ENCODE peak calls at places on chromosomes 12 and 14, in six cellular contexts. T, M, E, Z, A and N are unnamed samples.
A peak's percentile ranks its signal among the peaks of the same experiment; 100 is the strongest.

GRCh38 chr12:79274571-79275064 is 410.0 kb downstream of the SYT1 start:
- DNase-seq in A (no peak), T (no peak), M (peak; percentile 50), E (no peak), Z (no peak), N (no peak)

GRCh38 chr14:92690171-92691011 is 58.0 kb downstream of the LGMN start:
- DNase-seq in E (no peak), M (peak; percentile 52), A (peak; percentile 30), Z (peak; percentile 59), T (no peak), N (peak; percentile 50)

GRCh38 chr12:115857160-115857920 is 420.2 kb downstream of the MED13L start:
- DNase-seq in M (no peak), E (no peak), A (no peak), T (no peak), Z (no peak), N (no peak)

GRCh38 chr12:57151741-57152407 is 4.5 kb upstream of the LRP1-AS start:
- DNase-seq in T (no peak), Z (peak; percentile 74), M (no peak), E (no peak), A (no peak), N (no peak)

GRCh38 chr14:60931206-60931605 is 49.7 kb downstream of the TRMT5 start:
- DNase-seq in A (no peak), Z (peak; percentile 24), E (no peak), M (no peak), T (peak; percentile 26), N (no peak)

GRCh38 chr12:88624911-88625310 is 44.6 kb upstream of the KITLG start:
- DNase-seq in T (no peak), Z (peak; percentile 62), A (no peak), E (no peak), M (no peak), N (peak; percentile 22)

GRCh38 chr12:113519464-113520191 is 48.0 kb upstream of the LHX5 start:
- DNase-seq in T (peak; percentile 44), Z (no peak), E (no peak), A (no peak), M (no peak), N (no peak)

GRCh38 chr12:27488479-27488878 is 35.5 kb upstream of the PPFIBP1 start:
- DNase-seq in T (no peak), E (no peak), Z (no peak), A (no peak), M (no peak), N (no peak)

GRCh38 chr14:34470319-34470718 is 8.3 kb upstream of the SPTSSA start:
- DNase-seq in M (no peak), Z (no peak), T (no peak), E (no peak), A (no peak), N (no peak)

GRCh38 chr14:104519721-104520120 is 59.8 kb upstream of the C14orf180 start:
- DNase-seq in M (no peak), A (no peak), T (no peak), Z (no peak), E (no peak), N (no peak)

GRCh38 chr12:124036117-124037109 is 63.4 kb downstream of the ZNF664 start:
- DNase-seq in Z (peak; percentile 44), M (no peak), A (peak; percentile 19), E (no peak), T (peak; percentile 36), N (peak; percentile 56)

GRCh38 chr12:19576421-19576925 is 137.2 kb downstream of the AEBP2 start:
- DNase-seq in Z (peak; percentile 76), M (no peak), A (no peak), T (no peak), E (no peak), N (peak; percentile 36)

GRCh38 chr12:113781415-113782198 is 184.5 kb downstream of the RBM19 start:
- DNase-seq in Z (peak; percentile 59), M (no peak), T (no peak), E (no peak), A (no peak), N (peak; percentile 96)

GRCh38 chr12:98227162-98227561 is 288.2 kb upstream of the TMPO start:
- DNase-seq in T (no peak), M (no peak), Z (peak; percentile 21), A (no peak), E (no peak), N (no peak)

GRCh38 chr12:104006929-104007328 is 41.3 kb downstream of the TDG start:
- DNase-seq in T (no peak), Z (peak; percentile 85), M (no peak), A (no peak), E (no peak), N (peak; percentile 53)

GRCh38 chr14:35808076-35808657 is 928 bp downstream of the RALGAPA1 start:
- DNase-seq in Z (no peak), T (peak; percentile 32), M (no peak), E (no peak), A (no peak), N (peak; percentile 15)

GRCh38 chr14:76941544-76942287 is 86.8 kb downstream of the IRF2BPL start:
- DNase-seq in T (no peak), A (no peak), E (no peak), Z (no peak), M (no peak), N (no peak)

GRCh38 chr12:43060738-43061137 is 471.2 kb upstream of the PRICKLE1 start:
- DNase-seq in A (no peak), E (no peak), Z (no peak), M (no peak), T (no peak), N (no peak)

GRCh38 chr12:8554451-8555195 is 13.9 kb upstream of the CLEC4E start:
- DNase-seq in Z (peak; percentile 1), E (no peak), T (no peak), A (no peak), M (no peak), N (peak; percentile 27)

GRCh38 chr12:131671871-131672270 is 39.0 kb upstream of the SFSWAP start:
- DNase-seq in E (no peak), T (no peak), A (no peak), M (peak; percentile 28), Z (no peak), N (no peak)

GRCh38 chr14:47022721-47023120 is 371.1 kb upstream of the RPL10L start:
- DNase-seq in T (no peak), Z (no peak), E (no peak), A (no peak), M (no peak), N (no peak)

GRCh38 chr12:26032719-26033241 is 74.3 kb downstream of the RASSF8 start:
- DNase-seq in Z (no peak), A (peak; percentile 64), T (no peak), E (no peak), M (no peak), N (peak; percentile 50)

GRCh38 chr12:121499929-121500793 is 80.7 kb downstream of the KDM2B start:
- DNase-seq in Z (peak; percentile 59), T (peak; percentile 71), E (no peak), M (peak; percentile 74), A (peak; percentile 71), N (peak; percentile 65)

GRCh38 chr14:69093551-69094421 is 59.1 kb downstream of the DCAF5 start:
- DNase-seq in A (peak; percentile 74), T (no peak), E (no peak), Z (peak; percentile 61), M (no peak), N (peak; percentile 59)

GRCh38 chr12:99916555-99916954 is 68.2 kb downstream of the ANKS1B start:
- DNase-seq in M (no peak), A (no peak), E (no peak), T (no peak), Z (no peak), N (peak; percentile 22)

GRCh38 chr12:25495336-25496097 is 57.6 kb downstream of the LMNTD1 start:
- DNase-seq in E (no peak), A (peak; percentile 85), Z (peak; percentile 89), T (no peak), M (no peak), N (peak; percentile 72)

GRCh38 chr12:95975491-95975890 is 20.7 kb downstream of the HAL start:
- DNase-seq in A (no peak), T (no peak), M (no peak), E (no peak), Z (no peak), N (no peak)

GRCh38 chr12:98745578-98746391 is 100.7 kb downstream of the APAF1 start:
- DNase-seq in E (no peak), M (peak; percentile 46), T (no peak), Z (peak; percentile 11), A (peak; percentile 59), N (peak; percentile 10)

GRCh38 chr14:32669416-32669815 is 269.3 kb upstream of the NPAS3 start:
- DNase-seq in Z (no peak), T (no peak), E (no peak), M (no peak), A (no peak), N (no peak)

GRCh38 chr14:48914382-48914781 is 671.8 kb downstream of the RPS29 start:
- DNase-seq in T (no peak), E (no peak), A (no peak), M (no peak), Z (no peak), N (no peak)

DNA sequence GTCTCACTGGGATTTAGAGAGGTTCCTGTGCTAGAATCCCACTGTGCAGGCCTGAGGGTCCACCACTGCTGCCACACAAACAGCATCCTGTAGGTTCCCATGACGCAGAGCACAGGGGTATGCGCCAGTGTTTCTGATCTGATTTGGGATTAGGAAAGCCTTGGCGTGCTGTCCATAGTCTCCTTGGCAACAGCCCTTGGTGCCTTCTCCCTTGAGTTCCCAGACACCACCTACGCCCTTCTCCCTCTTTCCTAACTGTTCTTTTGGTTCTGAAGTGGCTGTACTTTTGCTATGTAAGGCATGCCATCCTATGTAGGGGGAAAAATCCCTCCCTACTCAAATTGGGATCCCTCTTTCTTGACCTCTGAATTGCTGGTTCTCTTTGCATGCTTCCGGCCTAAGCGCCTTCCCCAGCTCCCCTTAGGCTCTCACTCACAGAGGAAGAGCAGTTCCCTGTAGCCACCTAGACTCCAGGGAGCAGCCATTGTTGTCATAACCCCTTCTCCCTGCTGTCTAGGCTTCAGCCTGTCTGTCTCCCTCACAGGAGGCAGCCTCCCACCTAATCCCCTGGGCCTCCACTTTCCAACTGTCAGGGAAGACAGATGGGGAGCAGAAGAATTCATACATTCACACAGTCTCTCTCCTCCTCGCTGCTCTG is 14.8 kb upstream of the RIC8B start:
- DNase-seq in T (no peak), A (no peak), Z (no peak), E (no peak), M (no peak), N (no peak)
- H2AFZ ChIP-seq in T (peak overlapping the region; percentile 19), A (no peak overlapping the region), Z (peak overlapping the region; percentile 67), E (peak overlapping the region; percentile 92), M (peak overlapping the region; percentile 3), N (no peak overlapping the region)

DNA sequence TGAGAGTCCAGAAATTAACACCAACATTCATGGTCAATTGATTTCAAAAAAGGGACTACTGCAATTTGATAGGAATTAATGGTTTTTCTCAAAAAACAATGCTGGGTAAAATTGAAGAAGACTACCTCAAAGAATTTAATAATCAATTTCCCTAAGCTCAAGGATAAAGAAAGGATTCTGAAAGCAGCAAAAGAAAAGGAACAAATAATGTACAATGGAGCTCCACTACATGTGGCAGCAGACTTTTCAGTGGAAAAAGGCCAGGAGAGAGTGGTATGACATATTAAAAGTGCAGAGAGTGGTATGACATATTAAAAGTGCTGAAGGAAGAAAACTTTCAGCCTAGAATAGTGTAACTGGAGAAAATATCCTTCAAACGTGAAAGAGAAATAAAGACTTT is 15.6 kb upstream of the TAS2R43 start:
- DNase-seq in A (no peak), E (no peak), Z (no peak), T (no peak), M (no peak), N (no peak)
- H2BK5ac ChIP-seq in A (no peak overlapping the region), E (no peak overlapping the region), Z (no peak overlapping the region), T (no peak overlapping the region), M (no peak overlapping the region), N (no peak overlapping the region)

GRCh38 chr12:75854681-75855309 is 176.8 kb downstream of the PHLDA1 start:
- DNase-seq in Z (peak; percentile 35), M (no peak), T (no peak), E (no peak), A (peak; percentile 80), N (no peak)
- H3K9ac ChIP-seq in Z (no peak overlapping the region), M (no peak overlapping the region), T (no peak overlapping the region), E (no peak overlapping the region), A (no peak overlapping the region), N (peak overlapping the region; percentile 72)

GRCh38 chr12:108321688-108322087 is 17.4 kb downstream of the CMKLR1 start:
- DNase-seq in A (no peak), T (no peak), M (no peak), E (no peak), Z (no peak), N (no peak)
- H2AFZ ChIP-seq in A (no peak overlapping the region), T (no peak overlapping the region), M (no peak overlapping the region), E (peak overlapping the region; percentile 65), Z (peak overlapping the region; percentile 10), N (no peak overlapping the region)